ENCODE peak calls at places on chromosome 21, in six cellular contexts. D, Y, S, K, T and N are unnamed samples.

GRCh38 chr21:18369115-18369514 is 34.5 kb downstream of the TMPRSS15 start:
- DNase-seq in T (no peak), S (no peak), D (no peak), Y (peak), K (no peak), N (no peak)

GRCh38 chr21:41659791-41660560 is 106.9 kb downstream of the RIPK4 start:
- DNase-seq in T (no peak), Y (no peak), K (no peak), S (no peak), D (peak), N (no peak)

GRCh38 chr21:45940621-45941337 is 40.8 kb upstream of the COL6A1 start:
- DNase-seq in D (no peak), S (no peak), K (no peak), Y (no peak), T (no peak), N (no peak)

GRCh38 chr21:33058468-33059318 is 11.2 kb upstream of the OLIG1 start:
- DNase-seq in D (peak), S (no peak), K (no peak), Y (no peak), T (no peak), N (no peak)

GRCh38 chr21:42156690-42157605 is 62.0 kb upstream of the ABCG1 start:
- DNase-seq in K (no peak), Y (no peak), S (no peak), T (peak), D (no peak), N (no peak)

GRCh38 chr21:28018741-28019669 is 973.7 kb downstream of the LTN1 start:
- DNase-seq in D (peak), K (no peak), S (no peak), T (no peak), Y (no peak), N (no peak)

GRCh38 chr21:44320847-44321246 is 18.3 kb downstream of the CFAP410 start:
- DNase-seq in S (no peak), T (no peak), Y (no peak), K (no peak), D (no peak), N (no peak)

GRCh38 chr21:45377866-45378257 is 27.1 kb upstream of the COL18A1 start:
- DNase-seq in S (peak), Y (no peak), T (no peak), D (no peak), K (no peak), N (no peak)

GRCh38 chr21:42262826-42263225 is 43.9 kb downstream of the ABCG1 start:
- DNase-seq in D (peak), T (peak), Y (peak), K (no peak), S (peak), N (no peak)

GRCh38 chr21:46124083-46124925 is 26.4 kb downstream of the COL6A2 start:
- DNase-seq in S (peak), T (peak), Y (peak), K (no peak), D (peak), N (no peak)

GRCh38 chr21:36188081-36188681 is 31.6 kb downstream of the DOP1B start:
- DNase-seq in D (no peak), K (no peak), S (no peak), Y (no peak), T (no peak), N (no peak)

GRCh38 chr21:44402323-44403105 is 49.1 kb downstream of the TRPM2 start:
- DNase-seq in T (peak), K (no peak), D (no peak), Y (no peak), S (no peak), N (no peak)

GRCh38 chr21:45997205-45997494 is 15.6 kb downstream of the COL6A1 start:
- DNase-seq in K (no peak), D (no peak), T (no peak), Y (no peak), S (peak), N (no peak)

GRCh38 chr21:44969066-44969649 is 29.3 kb downstream of the SLX9 start:
- DNase-seq in D (no peak), T (no peak), Y (no peak), S (no peak), K (no peak), N (no peak)

GRCh38 chr21:44437371-44437695 is 18.0 kb upstream of the LRRC3 start:
- DNase-seq in T (no peak), K (no peak), D (no peak), Y (no peak), S (no peak), N (no peak)

GRCh38 chr21:44583800-44584147 is 3.4 kb upstream of the KRTAP10-5 start:
- DNase-seq in T (no peak), K (no peak), Y (no peak), S (no peak), D (no peak), N (no peak)

GRCh38 chr21:15039607-15040299 is 25.0 kb downstream of the NRIP1 start:
- DNase-seq in D (no peak), T (no peak), K (no peak), Y (no peak), S (no peak), N (no peak)

GRCh38 chr21:45127937-45128336 is 53.6 kb downstream of the ADARB1 start:
- DNase-seq in T (no peak), Y (no peak), K (no peak), D (no peak), S (no peak), N (no peak)

GRCh38 chr21:45542242-45542666 is at the start of gene SLC19A1:
- DNase-seq in Y (peak), K (no peak), S (peak), T (peak), D (peak), N (no peak)

GRCh38 chr21:35699360-35699759 is 361.0 kb downstream of the SETD4 start:
- DNase-seq in D (no peak), Y (no peak), S (no peak), T (no peak), K (no peak), N (no peak)

GRCh38 chr21:43609501-43610340 is 49.6 kb downstream of the HSF2BP start:
- DNase-seq in Y (no peak), K (no peak), S (no peak), T (no peak), D (no peak), N (no peak)

GRCh38 chr21:40466893-40467483 is 380.0 kb downstream of the DSCAM start:
- DNase-seq in Y (no peak), K (no peak), T (no peak), D (no peak), S (no peak), N (no peak)

GRCh38 chr21:27246741-27247140 is 279.9 kb upstream of the ADAMTS5 start:
- DNase-seq in D (no peak), S (no peak), K (no peak), T (no peak), Y (no peak), N (peak)

GRCh38 chr21:16211339-16212303 is 481.8 kb downstream of the USP25 start:
- DNase-seq in K (no peak), S (no peak), T (no peak), Y (no peak), D (no peak), N (no peak)

GRCh38 chr21:25188639-25189038 is 418.6 kb downstream of the MRPL39 start:
- DNase-seq in Y (no peak), K (no peak), T (no peak), D (no peak), S (no peak), N (no peak)

GRCh38 chr21:28160378-28160777 is 832.3 kb downstream of the LTN1 start:
- DNase-seq in D (peak), S (no peak), K (no peak), T (no peak), Y (no peak), N (no peak)

GRCh38 chr21:36700961-36701911 is 2.3 kb downstream of the SIM2 start:
- DNase-seq in Y (peak), D (no peak), S (no peak), T (no peak), K (no peak), N (no peak)

GRCh38 chr21:26715878-26716506 is 129.2 kb downstream of the ADAMTS1 start:
- DNase-seq in S (no peak), Y (peak), K (no peak), T (no peak), D (no peak), N (peak)

GRCh38 chr21:16241021-16241420 is 511.2 kb downstream of the USP25 start:
- DNase-seq in Y (no peak), D (no peak), S (no peak), K (no peak), T (no peak), N (no peak)

GRCh38 chr21:35593000-35593502 is 467.3 kb downstream of the SETD4 start:
- DNase-seq in D (no peak), K (no peak), S (no peak), Y (no peak), T (no peak), N (peak)

GRCh38 chr21:46220847-46221246 is 7.7 kb downstream of the LSS start:
- DNase-seq in K (no peak), Y (no peak), D (no peak), S (no peak), T (no peak), N (no peak)

GRCh38 chr21:43597052-43597451 is 62.2 kb downstream of the HSF2BP start:
- DNase-seq in S (no peak), D (no peak), K (no peak), Y (no peak), T (no peak), N (no peak)

GRCh38 chr21:33036430-33037162 is 10.9 kb downstream of the OLIG2 start:
- DNase-seq in S (peak), D (no peak), K (no peak), Y (no peak), T (no peak), N (peak)

GRCh38 chr21:42923553-42924432 is 1.6 kb downstream of the ERVH48-1 start:
- DNase-seq in D (peak), Y (peak), K (peak), T (peak), S (peak), N (peak)

GRCh38 chr21:14523234-14523633 is 22.9 kb downstream of the SAMSN1 start:
- DNase-seq in S (peak), D (peak), T (no peak), Y (no peak), K (no peak), N (no peak)

GRCh38 chr21:26809745-26810144 is 35.5 kb downstream of the ADAMTS1 start:
- DNase-seq in T (no peak), S (no peak), K (no peak), Y (no peak), D (no peak), N (no peak)

DNA sequence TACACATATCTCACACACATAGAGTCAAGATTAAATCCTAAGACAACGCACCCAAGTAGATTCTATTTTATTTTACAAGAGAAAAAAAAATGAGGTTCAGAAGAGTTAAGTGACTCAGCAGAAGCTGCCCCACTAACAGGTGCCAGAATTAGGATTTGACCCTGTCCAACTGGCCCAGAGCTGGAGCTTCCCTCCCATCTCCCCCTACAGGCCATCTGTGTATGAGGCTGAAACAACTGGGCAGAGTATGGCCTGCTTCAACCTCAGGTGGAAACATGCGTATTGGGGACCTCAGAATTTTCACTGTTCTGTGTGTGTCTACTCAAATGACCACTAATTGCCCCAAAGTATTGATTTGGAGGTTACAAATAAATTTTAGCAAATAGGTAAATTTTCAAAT is 29.9 kb downstream of the PSMG1 start:
- DNase-seq in D (no peak), T (no peak), S (no peak), K (no peak), Y (no peak), N (no peak)
- TF ChIP-seq CTCF in D (peak), T (no peak), S (peak), K (peak), Y (peak), N (peak)

GRCh38 chr21:37758997-37759396 is 157.3 kb downstream of the KCNJ6 start:
- DNase-seq in Y (peak), S (peak), T (no peak), K (no peak), D (no peak), N (peak)
- TF ChIP-seq CTCF in Y (peak), S (peak), T (no peak), K (peak), D (no peak), N (peak)

GRCh38 chr21:22345624-22346023 is 1347.4 kb downstream of the NCAM2 start:
- DNase-seq in D (no peak), Y (no peak), K (no peak), S (no peak), T (no peak), N (no peak)
- TF ChIP-seq CTCF in D (no peak), Y (no peak), K (no peak), S (no peak), T (no peak), N (no peak)

DNA sequence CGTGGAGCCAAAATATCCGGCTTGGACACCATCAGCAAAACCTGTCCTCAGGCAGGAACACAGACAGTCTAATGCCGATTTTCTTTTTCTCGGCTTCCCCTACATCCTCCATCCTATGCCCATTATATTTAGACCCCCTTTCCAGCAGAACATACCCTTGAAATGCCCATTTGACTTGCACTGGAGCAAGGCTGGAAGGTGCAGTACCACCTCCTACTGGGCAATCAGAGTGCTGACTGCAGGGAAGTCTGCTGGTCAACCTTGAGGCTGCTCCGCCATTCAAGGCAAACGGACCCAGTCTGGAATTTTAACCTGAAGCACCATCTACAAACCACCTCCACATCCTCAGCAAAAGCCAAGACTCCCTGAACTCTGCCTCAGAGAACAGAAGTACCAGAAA is 79.5 kb downstream of the TIAM1 start:
- DNase-seq in D (no peak), S (no peak), Y (no peak), T (no peak), K (no peak), N (no peak)
- TF ChIP-seq CTCF in D (no peak), S (no peak), Y (no peak), T (no peak), K (no peak), N (no peak)

GRCh38 chr21:29360799-29361765 is 62.4 kb downstream of the BACH1 start:
- DNase-seq in D (no peak), S (no peak), K (no peak), T (no peak), Y (no peak), N (no peak)
- TF ChIP-seq CTCF in D (no peak), S (no peak), K (no peak), T (no peak), Y (no peak), N (peak)